ENCODE peak calls at places on chromosomes 7 and 10, in five cellular contexts. One of them, this sample, is unnamed.

GRCh38 chr10:59720377-59720776 is 10.7 kb upstream of the SLC16A9 start:
- DNase-seq in astrocyte of the spinal cord: no peak
- DNase-seq in fibroblast of villous mesenchyme: no peak
- DNase-seq in IMR-90: no peak
- DNase-seq in fibroblast of lung: no peak
- DNase-seq in this sample: no peak

GRCh38 chr10:46270086-46270811 is 16.5 kb upstream of the ANTXRL start:
- DNase-seq in fibroblast of lung: no peak
- DNase-seq in IMR-90: no peak
- DNase-seq in astrocyte of the spinal cord: no peak
- DNase-seq in fibroblast of villous mesenchyme: no peak
- DNase-seq in this sample: no peak

GRCh38 chr10:127909716-127910463 is 3.0 kb downstream of the PTPRE start:
- DNase-seq in fibroblast of villous mesenchyme: no peak
- DNase-seq in IMR-90: no peak
- DNase-seq in fibroblast of lung: no peak
- DNase-seq in astrocyte of the spinal cord: no peak
- DNase-seq in this sample: no peak

GRCh38 chr10:77165445-77166316 is 471.9 kb downstream of the KCNMA1 start:
- DNase-seq in IMR-90: peak; percentile 71
- DNase-seq in fibroblast of lung: peak; percentile 55
- DNase-seq in astrocyte of the spinal cord: peak; percentile 77
- DNase-seq in fibroblast of villous mesenchyme: peak; percentile 73
- DNase-seq in this sample: no peak

GRCh38 chr7:112422842-112423496 is 27.3 kb upstream of the IFRD1 start:
- DNase-seq in IMR-90: peak; percentile 81
- DNase-seq in astrocyte of the spinal cord: peak; percentile 93
- DNase-seq in fibroblast of villous mesenchyme: peak; percentile 85
- DNase-seq in fibroblast of lung: peak; percentile 89
- DNase-seq in this sample: peak; percentile 58

GRCh38 chr10:90319188-90319914 is 538.5 kb downstream of the HTR7 start:
- DNase-seq in fibroblast of villous mesenchyme: peak; percentile 81
- DNase-seq in IMR-90: peak; percentile 94
- DNase-seq in fibroblast of lung: peak; percentile 95
- DNase-seq in astrocyte of the spinal cord: peak; percentile 97
- DNase-seq in this sample: peak; percentile 34

GRCh38 chr7:55409474-55410225 is 44.5 kb downstream of the LANCL2 start:
- DNase-seq in astrocyte of the spinal cord: no peak
- DNase-seq in fibroblast of villous mesenchyme: peak; percentile 26
- DNase-seq in IMR-90: peak; percentile 35
- DNase-seq in fibroblast of lung: no peak
- DNase-seq in this sample: no peak

GRCh38 chr7:3043544-3044395 is at the start of gene CARD11:
- DNase-seq in astrocyte of the spinal cord: no peak
- DNase-seq in fibroblast of lung: peak; percentile 15
- DNase-seq in fibroblast of villous mesenchyme: no peak
- DNase-seq in IMR-90: no peak
- DNase-seq in this sample: no peak

GRCh38 chr10:77606751-77607150 is 30.9 kb downstream of the KCNMA1 start:
- DNase-seq in fibroblast of villous mesenchyme: no peak
- DNase-seq in fibroblast of lung: no peak
- DNase-seq in astrocyte of the spinal cord: no peak
- DNase-seq in IMR-90: no peak
- DNase-seq in this sample: no peak

GRCh38 chr7:117872565-117873055 is 631 bp downstream of the CTTNBP2 start:
- DNase-seq in fibroblast of villous mesenchyme: no peak
- DNase-seq in astrocyte of the spinal cord: peak; percentile 35
- DNase-seq in fibroblast of lung: peak; percentile 24
- DNase-seq in IMR-90: no peak
- DNase-seq in this sample: no peak

DNA sequence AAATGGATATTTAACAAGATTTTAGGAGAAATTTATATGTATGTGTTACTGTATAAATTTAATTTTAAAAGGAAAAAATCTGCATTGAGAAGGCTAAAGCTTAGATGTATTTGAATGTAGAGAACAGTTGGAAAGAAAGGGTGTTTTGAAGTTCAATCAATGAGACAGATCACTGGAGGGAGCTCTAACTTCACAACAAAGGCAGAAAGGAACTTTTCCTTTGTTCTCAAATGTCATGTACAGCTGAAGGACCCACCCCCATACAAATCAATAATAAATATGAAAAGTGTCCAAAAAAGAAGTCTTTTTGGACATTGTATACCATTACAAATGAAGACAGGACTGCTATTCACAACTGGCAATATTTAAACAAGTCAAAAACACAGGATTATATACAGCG is 403.4 kb downstream of the DNAJB9 start:
- DNase-seq in fibroblast of villous mesenchyme: no peak
- DNase-seq in fibroblast of lung: peak; percentile 1
- DNase-seq in astrocyte of the spinal cord: peak; percentile 1
- DNase-seq in IMR-90: no peak
- DNase-seq in this sample: no peak
- TF ChIP-seq CTCF in fibroblast of villous mesenchyme: no peak
- TF ChIP-seq CTCF in fibroblast of lung: no peak
- TF ChIP-seq CTCF in astrocyte of the spinal cord: peak; percentile 1
- TF ChIP-seq CTCF in IMR-90: no peak
- TF ChIP-seq CTCF in this sample: no peak

GRCh38 chr10:12577610-12578009 is 228.3 kb downstream of the CAMK1D start:
- DNase-seq in fibroblast of villous mesenchyme: no peak
- DNase-seq in IMR-90: no peak
- DNase-seq in fibroblast of lung: no peak
- DNase-seq in astrocyte of the spinal cord: no peak
- DNase-seq in this sample: no peak

GRCh38 chr10:12583891-12584595 is 234.7 kb downstream of the CAMK1D start:
- DNase-seq in astrocyte of the spinal cord: no peak
- DNase-seq in fibroblast of villous mesenchyme: no peak
- DNase-seq in IMR-90: no peak
- DNase-seq in fibroblast of lung: no peak
- DNase-seq in this sample: no peak

DNA sequence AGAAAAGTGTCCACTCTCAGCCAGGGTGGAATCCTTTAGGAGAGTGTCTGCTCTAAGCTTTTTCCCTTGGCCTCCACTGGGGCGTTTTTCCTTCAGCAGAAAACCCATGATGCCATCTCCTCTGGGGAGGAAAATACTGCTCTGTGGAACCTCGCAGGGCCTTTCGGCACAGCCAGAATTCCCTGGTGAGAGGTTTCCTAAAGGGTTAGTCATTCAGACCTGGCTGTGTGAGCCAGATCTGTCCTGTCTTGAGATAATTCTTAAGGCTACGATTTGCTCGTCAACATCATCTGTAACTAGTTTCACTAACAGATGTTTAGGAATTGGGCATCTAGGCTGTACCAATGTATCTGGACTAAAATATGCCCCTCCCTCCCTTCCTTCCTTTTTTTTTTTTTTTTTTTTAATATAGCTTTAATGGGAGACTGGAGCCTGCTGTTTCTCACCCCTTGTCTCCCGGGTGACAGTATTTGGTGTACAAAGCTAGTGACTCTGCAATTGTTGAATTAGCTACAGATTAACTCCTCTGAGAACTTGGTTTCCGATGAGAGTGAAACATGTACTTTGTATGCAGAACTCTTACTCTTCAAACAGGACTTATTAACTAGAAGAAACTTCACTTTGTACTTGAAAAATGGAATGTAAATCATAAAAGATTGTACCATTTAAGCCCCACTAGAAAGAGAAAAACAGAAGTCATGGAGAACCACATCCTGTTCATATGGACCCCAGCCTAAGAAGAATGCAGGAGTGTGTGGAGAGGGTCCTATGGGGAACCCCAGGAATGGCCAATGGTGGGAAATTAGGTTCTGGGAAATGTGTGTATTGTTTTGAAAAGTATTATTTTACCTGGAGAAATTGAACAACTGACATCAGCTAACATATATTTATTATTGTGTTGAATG is 230.9 kb downstream of the CAMK1D start:
- DNase-seq in fibroblast of villous mesenchyme: no peak
- DNase-seq in astrocyte of the spinal cord: peak; percentile 47
- DNase-seq in fibroblast of lung: peak; percentile 41
- DNase-seq in IMR-90: no peak
- DNase-seq in this sample: no peak
- H3K4me3 ChIP-seq in fibroblast of villous mesenchyme: no peak overlapping the region
- H3K4me3 ChIP-seq in astrocyte of the spinal cord: no peak overlapping the region
- H3K4me3 ChIP-seq in fibroblast of lung: no peak overlapping the region
- H3K4me3 ChIP-seq in IMR-90: no peak overlapping the region
- H3K4me3 ChIP-seq in this sample: no peak overlapping the region

DNA sequence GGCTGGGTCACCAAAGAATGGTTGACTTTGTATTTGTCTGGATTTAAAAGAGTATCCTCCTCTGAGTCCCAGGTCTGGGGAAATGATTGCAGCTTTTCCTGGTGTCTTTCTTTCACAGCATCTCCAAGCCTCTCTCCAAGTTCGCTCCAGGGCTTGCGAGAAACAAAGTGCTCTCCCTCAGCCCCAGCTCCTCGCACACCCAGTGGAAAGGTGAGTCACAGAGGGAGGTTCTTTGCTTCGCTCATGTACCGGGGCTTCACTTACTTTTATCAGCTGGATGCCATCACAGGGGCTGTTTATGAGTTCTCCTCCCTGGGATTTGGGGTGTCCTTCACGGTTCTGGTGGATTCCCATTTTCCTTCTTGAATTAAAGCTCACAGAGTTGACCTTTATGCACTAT is 252.2 kb upstream of the PLPP4 start:
- DNase-seq in astrocyte of the spinal cord: no peak
- DNase-seq in fibroblast of lung: no peak
- DNase-seq in fibroblast of villous mesenchyme: no peak
- DNase-seq in IMR-90: no peak
- DNase-seq in this sample: no peak
- TF ChIP-seq CTCF in astrocyte of the spinal cord: no peak
- TF ChIP-seq CTCF in fibroblast of lung: no peak
- TF ChIP-seq CTCF in fibroblast of villous mesenchyme: no peak
- TF ChIP-seq CTCF in IMR-90: no peak
- TF ChIP-seq CTCF in this sample: no peak

GRCh38 chr7:128739990-128740682 is 977 bp downstream of the CALU start:
- DNase-seq in IMR-90: no peak
- DNase-seq in astrocyte of the spinal cord: peak; percentile 18
- DNase-seq in fibroblast of villous mesenchyme: no peak
- DNase-seq in fibroblast of lung: peak; percentile 26
- DNase-seq in this sample: no peak

GRCh38 chr7:128743112-128743772 is 4.1 kb downstream of the CALU start:
- DNase-seq in IMR-90: no peak
- DNase-seq in astrocyte of the spinal cord: no peak
- DNase-seq in fibroblast of lung: peak; percentile 47
- DNase-seq in fibroblast of villous mesenchyme: peak; percentile 53
- DNase-seq in this sample: no peak

GRCh38 chr7:128740996-128741395 is 1.8 kb downstream of the CALU start:
- DNase-seq in fibroblast of lung: peak; percentile 42
- DNase-seq in astrocyte of the spinal cord: peak; percentile 46
- DNase-seq in IMR-90: no peak
- DNase-seq in fibroblast of villous mesenchyme: peak; percentile 24
- DNase-seq in this sample: no peak

GRCh38 chr7:128742206-128742605 is 3.0 kb downstream of the CALU start:
- DNase-seq in fibroblast of lung: peak; percentile 72
- DNase-seq in IMR-90: peak; percentile 66
- DNase-seq in fibroblast of villous mesenchyme: peak; percentile 79
- DNase-seq in astrocyte of the spinal cord: peak; percentile 66
- DNase-seq in this sample: no peak

GRCh38 chr7:128741491-128741890 is 2.3 kb downstream of the CALU start:
- DNase-seq in IMR-90: no peak
- DNase-seq in fibroblast of lung: no peak
- DNase-seq in astrocyte of the spinal cord: peak; percentile 4
- DNase-seq in fibroblast of villous mesenchyme: no peak
- DNase-seq in this sample: no peak
- H3K4me3 ChIP-seq in IMR-90: no peak overlapping the region
- H3K4me3 ChIP-seq in fibroblast of lung: peak overlapping the region; percentile 83
- H3K4me3 ChIP-seq in astrocyte of the spinal cord: peak overlapping the region; percentile 97
- H3K4me3 ChIP-seq in fibroblast of villous mesenchyme: peak overlapping the region; percentile 80
- H3K4me3 ChIP-seq in this sample: peak overlapping the region; percentile 97

GRCh38 chr7:35970458-35970857 is 169.6 kb downstream of the SEPTIN7 start:
- DNase-seq in fibroblast of villous mesenchyme: no peak
- DNase-seq in astrocyte of the spinal cord: no peak
- DNase-seq in fibroblast of lung: no peak
- DNase-seq in IMR-90: no peak
- DNase-seq in this sample: no peak

GRCh38 chr7:35967366-35968139 is 166.7 kb downstream of the SEPTIN7 start:
- DNase-seq in astrocyte of the spinal cord: no peak
- DNase-seq in IMR-90: no peak
- DNase-seq in fibroblast of villous mesenchyme: no peak
- DNase-seq in fibroblast of lung: no peak
- DNase-seq in this sample: no peak

GRCh38 chr7:35969055-35969454 is 168.2 kb downstream of the SEPTIN7 start:
- DNase-seq in astrocyte of the spinal cord: no peak
- DNase-seq in fibroblast of lung: no peak
- DNase-seq in IMR-90: no peak
- DNase-seq in fibroblast of villous mesenchyme: no peak
- DNase-seq in this sample: no peak

GRCh38 chr7:35968140-35968940 is 167.5 kb downstream of the SEPTIN7 start:
- DNase-seq in IMR-90: no peak
- DNase-seq in astrocyte of the spinal cord: no peak
- DNase-seq in fibroblast of villous mesenchyme: no peak
- DNase-seq in fibroblast of lung: no peak
- DNase-seq in this sample: no peak

GRCh38 chr7:35971133-35971995 is 170.5 kb downstream of the SEPTIN7 start:
- DNase-seq in fibroblast of lung: no peak
- DNase-seq in astrocyte of the spinal cord: no peak
- DNase-seq in fibroblast of villous mesenchyme: no peak
- DNase-seq in IMR-90: no peak
- DNase-seq in this sample: no peak
- TF ChIP-seq CTCF in fibroblast of lung: no peak
- TF ChIP-seq CTCF in astrocyte of the spinal cord: peak; percentile 9
- TF ChIP-seq CTCF in fibroblast of villous mesenchyme: no peak
- TF ChIP-seq CTCF in IMR-90: no peak
- TF ChIP-seq CTCF in this sample: no peak

GRCh38 chr10:114632869-114633715 is 25.0 kb downstream of the ABLIM1 start:
- DNase-seq in fibroblast of lung: peak; percentile 98
- DNase-seq in fibroblast of villous mesenchyme: peak; percentile 79
- DNase-seq in astrocyte of the spinal cord: peak; percentile 88
- DNase-seq in IMR-90: peak; percentile 94
- DNase-seq in this sample: peak; percentile 83
- H3K4me3 ChIP-seq in fibroblast of lung: peak overlapping the region; percentile 68
- H3K4me3 ChIP-seq in fibroblast of villous mesenchyme: no peak overlapping the region
- H3K4me3 ChIP-seq in astrocyte of the spinal cord: no peak overlapping the region
- H3K4me3 ChIP-seq in IMR-90: no peak overlapping the region
- H3K4me3 ChIP-seq in this sample: peak overlapping the region; percentile 32

DNA sequence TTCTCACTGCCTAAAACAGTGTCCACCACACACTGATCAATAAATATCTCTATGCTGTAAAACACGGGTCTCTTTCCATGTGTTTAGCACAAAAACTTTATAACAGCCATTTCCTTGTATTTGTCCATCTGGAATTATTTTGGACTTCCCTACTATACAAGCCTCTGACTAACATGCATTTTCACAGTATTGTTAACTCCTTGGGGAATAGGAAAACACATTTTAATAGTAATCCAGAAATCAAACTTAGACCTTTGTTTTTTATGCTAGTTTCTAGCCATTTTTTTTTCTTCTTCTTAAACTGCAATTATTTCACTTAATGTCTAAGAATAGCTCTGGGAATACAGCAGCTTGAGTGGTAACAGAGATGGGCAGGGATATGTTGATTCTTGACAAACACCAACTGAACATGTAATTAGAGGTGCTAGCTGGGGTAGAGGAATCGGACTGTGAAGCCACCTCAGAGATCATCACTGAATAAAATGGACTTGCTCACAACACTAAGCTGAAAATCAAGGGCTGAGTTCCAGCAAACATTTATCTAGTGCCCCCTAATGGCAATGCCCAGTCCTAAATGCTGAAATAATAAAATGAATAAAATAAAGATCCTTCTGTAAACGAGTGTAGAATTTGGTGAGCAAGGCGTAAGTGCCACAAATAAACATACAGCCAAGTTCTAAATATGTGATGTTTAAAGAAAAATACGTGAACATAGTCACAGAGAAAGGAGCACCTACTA is 593.1 kb downstream of the SORCS1 start:
- DNase-seq in fibroblast of villous mesenchyme: peak; percentile 28
- DNase-seq in IMR-90: peak; percentile 61
- DNase-seq in fibroblast of lung: peak; percentile 35
- DNase-seq in astrocyte of the spinal cord: peak; percentile 64
- DNase-seq in this sample: no peak
- TF ChIP-seq CTCF in fibroblast of villous mesenchyme: peak; percentile 34
- TF ChIP-seq CTCF in IMR-90: peak; percentile 50
- TF ChIP-seq CTCF in fibroblast of lung: peak; percentile 54
- TF ChIP-seq CTCF in astrocyte of the spinal cord: peak; percentile 65
- TF ChIP-seq CTCF in this sample: peak; percentile 36

GRCh38 chr7:37408241-37408884 is 40.3 kb downstream of the ELMO1 start:
- DNase-seq in fibroblast of villous mesenchyme: no peak
- DNase-seq in astrocyte of the spinal cord: no peak
- DNase-seq in fibroblast of lung: no peak
- DNase-seq in IMR-90: no peak
- DNase-seq in this sample: no peak
- H3K4me3 ChIP-seq in fibroblast of villous mesenchyme: no peak overlapping the region
- H3K4me3 ChIP-seq in astrocyte of the spinal cord: no peak overlapping the region
- H3K4me3 ChIP-seq in fibroblast of lung: no peak overlapping the region
- H3K4me3 ChIP-seq in IMR-90: no peak overlapping the region
- H3K4me3 ChIP-seq in this sample: no peak overlapping the region